ENCODE peak calls at places on chromosomes 1 and 21, in five cellular contexts. One of them, this sample, is unnamed.

GRCh38 chr21:22791986-22792560 is 1793.9 kb downstream of the NCAM2 start:
- DNase-seq in lower lobe of right lung: no peak
- DNase-seq in adrenal gland: peak; percentile 15
- DNase-seq in cardiac muscle cell: peak; percentile 70
- DNase-seq in astrocyte: peak; percentile 3
- DNase-seq in this sample: peak; percentile 88

GRCh38 chr1:43366179-43366578 is 1.6 kb downstream of the ELOVL1 start:
- DNase-seq in adrenal gland: no peak
- DNase-seq in lower lobe of right lung: peak; percentile 72
- DNase-seq in astrocyte: no peak
- DNase-seq in cardiac muscle cell: no peak
- DNase-seq in this sample: no peak

GRCh38 chr1:110106013-110106941 is 6.0 kb upstream of the UBL4B start:
- DNase-seq in lower lobe of right lung: peak; percentile 69
- DNase-seq in astrocyte: peak; percentile 22
- DNase-seq in adrenal gland: peak; percentile 71
- DNase-seq in cardiac muscle cell: peak; percentile 80
- DNase-seq in this sample: peak; percentile 74

GRCh38 chr1:47635111-47635510 is 197.3 kb downstream of the FOXD2 start:
- DNase-seq in lower lobe of right lung: no peak
- DNase-seq in cardiac muscle cell: no peak
- DNase-seq in adrenal gland: no peak
- DNase-seq in astrocyte: no peak
- DNase-seq in this sample: no peak

GRCh38 chr1:245814651-245815050 is 659.9 kb downstream of the KIF26B start:
- DNase-seq in cardiac muscle cell: no peak
- DNase-seq in lower lobe of right lung: no peak
- DNase-seq in astrocyte: no peak
- DNase-seq in adrenal gland: no peak
- DNase-seq in this sample: no peak

GRCh38 chr1:182143825-182144661 is 82.5 kb upstream of the ZNF648 start:
- DNase-seq in adrenal gland: peak; percentile 82
- DNase-seq in lower lobe of right lung: peak; percentile 81
- DNase-seq in cardiac muscle cell: peak; percentile 11
- DNase-seq in astrocyte: peak; percentile 62
- DNase-seq in this sample: no peak

GRCh38 chr1:204455063-204455830 is 39.4 kb downstream of the PIK3C2B start:
- DNase-seq in astrocyte: no peak
- DNase-seq in cardiac muscle cell: no peak
- DNase-seq in lower lobe of right lung: no peak
- DNase-seq in adrenal gland: no peak
- DNase-seq in this sample: no peak

GRCh38 chr1:119080586-119080985 is 59.9 kb downstream of the WARS2 start:
- DNase-seq in adrenal gland: no peak
- DNase-seq in astrocyte: peak; percentile 98
- DNase-seq in cardiac muscle cell: no peak
- DNase-seq in lower lobe of right lung: no peak
- DNase-seq in this sample: no peak

GRCh38 chr21:28644762-28645161 is 347.9 kb downstream of the LTN1 start:
- DNase-seq in astrocyte: no peak
- DNase-seq in cardiac muscle cell: no peak
- DNase-seq in lower lobe of right lung: no peak
- DNase-seq in adrenal gland: no peak
- DNase-seq in this sample: no peak

GRCh38 chr1:242011879-242012674 is 13.2 kb upstream of the MAP1LC3C start:
- DNase-seq in astrocyte: peak; percentile 83
- DNase-seq in cardiac muscle cell: no peak
- DNase-seq in adrenal gland: peak; percentile 23
- DNase-seq in lower lobe of right lung: no peak
- DNase-seq in this sample: no peak

GRCh38 chr1:5901841-5902240 is 90.4 kb downstream of the NPHP4 start:
- DNase-seq in astrocyte: no peak
- DNase-seq in cardiac muscle cell: no peak
- DNase-seq in lower lobe of right lung: no peak
- DNase-seq in adrenal gland: no peak
- DNase-seq in this sample: no peak

GRCh38 chr1:75614455-75615379 is 3.8 kb upstream of the SLC44A5 start:
- DNase-seq in adrenal gland: peak; percentile 28
- DNase-seq in astrocyte: peak; percentile 34
- DNase-seq in cardiac muscle cell: peak; percentile 80
- DNase-seq in lower lobe of right lung: peak; percentile 47
- DNase-seq in this sample: peak; percentile 80

GRCh38 chr1:30063621-30064280 is 659.6 kb downstream of the MATN1 start:
- DNase-seq in adrenal gland: no peak
- DNase-seq in cardiac muscle cell: no peak
- DNase-seq in astrocyte: no peak
- DNase-seq in lower lobe of right lung: no peak
- DNase-seq in this sample: no peak

GRCh38 chr1:46549697-46550681 is 1.5 kb downstream of the KNCN start:
- DNase-seq in cardiac muscle cell: no peak
- DNase-seq in lower lobe of right lung: peak; percentile 47
- DNase-seq in adrenal gland: no peak
- DNase-seq in astrocyte: peak; percentile 13
- DNase-seq in this sample: peak; percentile 37

GRCh38 chr1:38310079-38310478 is 263.5 kb upstream of the POU3F1 start:
- DNase-seq in adrenal gland: no peak
- DNase-seq in cardiac muscle cell: no peak
- DNase-seq in astrocyte: no peak
- DNase-seq in lower lobe of right lung: no peak
- DNase-seq in this sample: no peak

GRCh38 chr1:42482635-42483153 is 19.6 kb downstream of the CCDC30 start:
- DNase-seq in astrocyte: peak; percentile 4
- DNase-seq in adrenal gland: no peak
- DNase-seq in lower lobe of right lung: no peak
- DNase-seq in cardiac muscle cell: no peak
- DNase-seq in this sample: no peak

GRCh38 chr1:236516929-236517704 is 6.7 kb upstream of the LGALS8 start:
- DNase-seq in cardiac muscle cell: no peak
- DNase-seq in adrenal gland: no peak
- DNase-seq in lower lobe of right lung: no peak
- DNase-seq in astrocyte: peak; percentile 74
- DNase-seq in this sample: no peak

GRCh38 chr1:88685239-88685604 is 1.1 kb downstream of the PKN2 start:
- DNase-seq in astrocyte: no peak
- DNase-seq in lower lobe of right lung: no peak
- DNase-seq in cardiac muscle cell: no peak
- DNase-seq in adrenal gland: no peak
- DNase-seq in this sample: no peak

GRCh38 chr1:25428475-25429166 is 2.1 kb upstream of the MACO1 start:
- DNase-seq in lower lobe of right lung: no peak
- DNase-seq in adrenal gland: no peak
- DNase-seq in cardiac muscle cell: no peak
- DNase-seq in astrocyte: no peak
- DNase-seq in this sample: no peak

GRCh38 chr1:172003766-172004530 is 162.7 kb downstream of the DNM3 start:
- DNase-seq in astrocyte: peak; percentile 26
- DNase-seq in lower lobe of right lung: no peak
- DNase-seq in adrenal gland: no peak
- DNase-seq in cardiac muscle cell: no peak
- DNase-seq in this sample: no peak

GRCh38 chr1:193111641-193112090 is 6.5 kb upstream of the GLRX2 start:
- DNase-seq in cardiac muscle cell: peak; percentile 20
- DNase-seq in adrenal gland: peak; percentile 92
- DNase-seq in astrocyte: peak; percentile 73
- DNase-seq in lower lobe of right lung: peak; percentile 79
- DNase-seq in this sample: peak; percentile 48

GRCh38 chr1:152110860-152111514 is 4.3 kb downstream of the TCHH start:
- DNase-seq in cardiac muscle cell: no peak
- DNase-seq in adrenal gland: no peak
- DNase-seq in astrocyte: peak; percentile 55
- DNase-seq in lower lobe of right lung: peak; percentile 53
- DNase-seq in this sample: peak; percentile 78

GRCh38 chr1:91621360-91621759 is 120.7 kb downstream of the CDC7 start:
- DNase-seq in cardiac muscle cell: no peak
- DNase-seq in lower lobe of right lung: no peak
- DNase-seq in astrocyte: no peak
- DNase-seq in adrenal gland: no peak
- DNase-seq in this sample: no peak

GRCh38 chr1:204103121-204103741 is 30.3 kb downstream of the SOX13 start:
- DNase-seq in adrenal gland: no peak
- DNase-seq in lower lobe of right lung: no peak
- DNase-seq in cardiac muscle cell: no peak
- DNase-seq in astrocyte: peak; percentile 20
- DNase-seq in this sample: no peak

GRCh38 chr1:117967900-117968299 is 38.4 kb downstream of the WDR3 start:
- DNase-seq in lower lobe of right lung: no peak
- DNase-seq in astrocyte: peak; percentile 30
- DNase-seq in adrenal gland: no peak
- DNase-seq in cardiac muscle cell: peak; percentile 2
- DNase-seq in this sample: peak; percentile 50

GRCh38 chr1:204314209-204314892 is 45.4 kb downstream of the PLEKHA6 start:
- DNase-seq in adrenal gland: no peak
- DNase-seq in astrocyte: no peak
- DNase-seq in lower lobe of right lung: no peak
- DNase-seq in cardiac muscle cell: no peak
- DNase-seq in this sample: no peak

GRCh38 chr1:222794656-222795474 is 20.0 kb upstream of the DISP1 start:
- DNase-seq in cardiac muscle cell: no peak
- DNase-seq in lower lobe of right lung: no peak
- DNase-seq in adrenal gland: no peak
- DNase-seq in astrocyte: no peak
- DNase-seq in this sample: peak; percentile 35

GRCh38 chr21:27759820-27760219 is 792.9 kb upstream of the ADAMTS5 start:
- DNase-seq in lower lobe of right lung: no peak
- DNase-seq in cardiac muscle cell: no peak
- DNase-seq in adrenal gland: no peak
- DNase-seq in astrocyte: no peak
- DNase-seq in this sample: no peak

GRCh38 chr21:31181089-31181757 is 142.9 kb upstream of the KRTAP19-8 start:
- DNase-seq in astrocyte: no peak
- DNase-seq in adrenal gland: no peak
- DNase-seq in cardiac muscle cell: no peak
- DNase-seq in lower lobe of right lung: no peak
- DNase-seq in this sample: no peak

GRCh38 chr1:168693197-168693871 is 35.7 kb downstream of the DPT start:
- DNase-seq in lower lobe of right lung: no peak
- DNase-seq in astrocyte: no peak
- DNase-seq in adrenal gland: no peak
- DNase-seq in cardiac muscle cell: no peak
- DNase-seq in this sample: no peak

GRCh38 chr1:84836145-84836544 is 56.9 kb downstream of the LPAR3 start:
- DNase-seq in cardiac muscle cell: no peak
- DNase-seq in adrenal gland: no peak
- DNase-seq in astrocyte: no peak
- DNase-seq in lower lobe of right lung: no peak
- DNase-seq in this sample: peak; percentile 22

DNA sequence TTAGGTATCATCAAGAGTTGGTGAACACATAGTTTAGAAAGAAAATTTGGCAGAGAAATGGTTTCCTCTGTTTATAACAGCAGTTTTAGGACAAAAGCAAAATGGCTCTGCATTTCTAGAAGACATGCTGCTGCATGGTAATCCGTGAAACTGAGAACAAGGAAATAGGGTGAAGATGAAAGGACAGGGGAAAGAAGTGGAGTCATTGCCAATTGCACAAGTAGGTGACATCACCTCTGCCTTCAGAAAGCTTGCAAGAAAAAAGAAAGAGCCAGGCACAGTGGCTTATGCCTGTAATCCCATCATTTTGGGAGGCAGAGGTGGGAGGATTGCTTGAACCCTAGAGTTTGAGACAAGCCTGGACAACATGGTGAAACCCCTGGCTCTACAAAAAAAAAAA is 217.6 kb downstream of the LMX1A start:
- DNase-seq in adrenal gland: no peak
- DNase-seq in cardiac muscle cell: no peak
- DNase-seq in lower lobe of right lung: no peak
- DNase-seq in astrocyte: no peak
- DNase-seq in this sample: no peak
- H3K4me1 ChIP-seq in adrenal gland: no peaks in the 10 kb centered on the region
- H3K4me1 ChIP-seq in cardiac muscle cell: no peaks in the 10 kb centered on the region
- H3K4me1 ChIP-seq in lower lobe of right lung: no peaks in the 10 kb centered on the region
- H3K4me1 ChIP-seq in astrocyte: no peaks in the 10 kb centered on the region
- H3K4me1 ChIP-seq in this sample: no peaks in the 10 kb centered on the region

GRCh38 chr1:207860531-207860930 is 50.4 kb downstream of the CD34 start:
- DNase-seq in adrenal gland: no peak
- DNase-seq in cardiac muscle cell: no peak
- DNase-seq in lower lobe of right lung: no peak
- DNase-seq in astrocyte: no peak
- DNase-seq in this sample: no peak

GRCh38 chr1:207863893-207864535 is 46.9 kb downstream of the CD34 start:
- DNase-seq in adrenal gland: no peak
- DNase-seq in lower lobe of right lung: no peak
- DNase-seq in cardiac muscle cell: no peak
- DNase-seq in astrocyte: no peak
- DNase-seq in this sample: no peak

GRCh38 chr1:207858806-207859205 is 52.1 kb downstream of the CD34 start:
- DNase-seq in cardiac muscle cell: no peak
- DNase-seq in adrenal gland: no peak
- DNase-seq in lower lobe of right lung: no peak
- DNase-seq in astrocyte: no peak
- DNase-seq in this sample: no peak

GRCh38 chr1:207862241-207862787 is 48.6 kb downstream of the CD34 start:
- DNase-seq in astrocyte: no peak
- DNase-seq in cardiac muscle cell: no peak
- DNase-seq in adrenal gland: no peak
- DNase-seq in lower lobe of right lung: no peak
- DNase-seq in this sample: no peak

GRCh38 chr1:207861442-207862177 is 49.3 kb downstream of the CD34 start:
- DNase-seq in cardiac muscle cell: no peak
- DNase-seq in astrocyte: peak; percentile 41
- DNase-seq in lower lobe of right lung: no peak
- DNase-seq in adrenal gland: no peak
- DNase-seq in this sample: no peak
- H3K4me1 ChIP-seq in cardiac muscle cell: no peaks in the 10 kb centered on the region
- H3K4me1 ChIP-seq in astrocyte: no peaks in the 10 kb centered on the region
- H3K4me1 ChIP-seq in lower lobe of right lung: peaks cover 82% of the 10 kb centered on the region
- H3K4me1 ChIP-seq in adrenal gland: peaks cover 80% of the 10 kb centered on the region
- H3K4me1 ChIP-seq in this sample: no peaks in the 10 kb centered on the region

GRCh38 chr1:164768045-164768402 is 209.0 kb downstream of the PBX1 start:
- DNase-seq in astrocyte: peak; percentile 47
- DNase-seq in adrenal gland: no peak
- DNase-seq in cardiac muscle cell: no peak
- DNase-seq in lower lobe of right lung: no peak
- DNase-seq in this sample: no peak
- H3K4me1 ChIP-seq in astrocyte: peaks cover 65% of the 10 kb centered on the region
- H3K4me1 ChIP-seq in adrenal gland: peaks cover 79% of the 10 kb centered on the region
- H3K4me1 ChIP-seq in cardiac muscle cell: peaks cover 47% of the 10 kb centered on the region
- H3K4me1 ChIP-seq in lower lobe of right lung: peaks cover 36% of the 10 kb centered on the region
- H3K4me1 ChIP-seq in this sample: peaks cover 8% of the 10 kb centered on the region

GRCh38 chr1:225816643-225817538 is 7.0 kb downstream of the EPHX1 start:
- DNase-seq in lower lobe of right lung: no peak
- DNase-seq in adrenal gland: peak; percentile 56
- DNase-seq in cardiac muscle cell: no peak
- DNase-seq in astrocyte: no peak
- DNase-seq in this sample: no peak
- H3K4me1 ChIP-seq in lower lobe of right lung: peaks cover 96% of the 10 kb centered on the region
- H3K4me1 ChIP-seq in adrenal gland: peaks cover 96% of the 10 kb centered on the region
- H3K4me1 ChIP-seq in cardiac muscle cell: peaks cover 4% of the 10 kb centered on the region
- H3K4me1 ChIP-seq in astrocyte: peaks cover 20% of the 10 kb centered on the region
- H3K4me1 ChIP-seq in this sample: peaks cover 31% of the 10 kb centered on the region